ENCODE peak calls at places on chromosomes 7 and 10, in six cellular contexts. U is fibroblast of lung, G is GM23248, F is IMR-90, V is keratinocyte, A is HCT116. S is an unnamed sample.
A peak's percentile ranks its signal among the peaks of the same experiment; 100 is the strongest.

GRCh38 chr7:22589641-22590141 is 89.7 kb upstream of the STEAP1B start:
- DNase-seq in U (peak; percentile 94), G (no peak), F (peak; percentile 81), V (no peak), A (no peak), S (peak; percentile 58)

GRCh38 chr10:73232887-73233286 is 14.2 kb downstream of the DNAJC9 start:
- DNase-seq in U (no peak), G (no peak), F (no peak), V (no peak), A (no peak), S (no peak)

GRCh38 chr7:4911111-4911828 is 27.8 kb upstream of the RADIL start:
- DNase-seq in U (no peak), G (no peak), F (no peak), V (no peak), A (no peak), S (no peak)

GRCh38 chr10:116771101-116771705 is 28.8 kb upstream of the HSPA12A start:
- DNase-seq in U (peak; percentile 81), G (peak; percentile 99), F (peak; percentile 95), V (no peak), A (no peak), S (no peak)

GRCh38 chr7:77771901-77772300 is 26.3 kb downstream of the TMEM60 start:
- DNase-seq in U (no peak), G (peak; percentile 26), F (no peak), V (no peak), A (no peak), S (no peak)

GRCh38 chr7:111210996-111211395 is 120.1 kb downstream of the LRRN3 start:
- DNase-seq in U (peak; percentile 62), G (peak; percentile 51), F (peak; percentile 75), V (no peak), A (no peak), S (no peak)

GRCh38 chr10:11646450-11646849 is 35.0 kb upstream of the USP6NL start:
- DNase-seq in U (no peak), G (no peak), F (no peak), V (no peak), A (no peak), S (no peak)

GRCh38 chr10:102610499-102610898 is 33.8 kb upstream of the TRIM8 start:
- DNase-seq in U (no peak), G (peak; percentile 33), F (no peak), V (no peak), A (no peak), S (no peak)

GRCh38 chr7:23523486-23524075 is 8.2 kb downstream of the TRA2A start:
- DNase-seq in U (no peak), G (no peak), F (no peak), V (no peak), A (no peak), S (no peak)

GRCh38 chr7:116810267-116811116 is 51.9 kb upstream of the CAPZA2 start:
- DNase-seq in U (no peak), G (peak; percentile 72), F (no peak), V (no peak), A (no peak), S (no peak)
- H3K9ac ChIP-seq in U (no peak overlapping the region), G (peak overlapping the region; percentile 31), F (no peak overlapping the region), V (no peak overlapping the region), A (no peak overlapping the region), S (no peak overlapping the region)

DNA sequence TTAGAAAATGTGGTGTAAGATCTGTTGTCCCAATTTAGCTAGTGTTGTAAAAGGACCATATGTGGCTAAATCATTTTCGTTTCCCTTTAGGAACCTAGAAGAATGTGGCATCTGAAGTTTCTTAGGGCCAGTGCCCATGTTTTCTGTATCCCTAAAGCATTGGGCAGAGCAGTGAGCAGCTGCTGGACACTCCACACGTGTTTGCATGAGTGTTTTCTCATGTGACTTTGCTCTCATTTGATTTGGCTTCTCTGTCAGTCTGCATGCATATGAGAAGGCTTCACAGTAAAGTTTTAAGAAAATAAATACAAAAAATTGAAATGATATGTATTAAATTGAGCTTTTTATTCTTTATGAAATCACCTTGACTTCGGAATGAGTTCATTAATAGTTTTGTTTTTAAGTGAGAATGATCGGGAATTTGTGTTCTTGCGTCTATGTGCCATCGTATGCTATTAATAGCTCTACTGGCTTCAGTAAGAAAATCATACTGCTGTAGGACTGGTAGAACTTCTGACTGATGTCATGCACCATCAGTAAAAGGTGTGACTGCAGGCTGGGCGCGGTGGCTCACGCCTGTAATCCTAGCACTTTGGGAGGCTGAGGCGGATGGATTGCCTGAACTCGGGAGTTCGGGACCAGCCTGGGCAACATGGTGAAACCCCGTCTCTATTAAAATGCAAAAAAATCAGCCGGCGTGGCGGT is 61.3 kb downstream of the RBM33 start:
- DNase-seq in U (no peak), G (no peak), F (no peak), V (no peak), A (no peak), S (no peak)
- H3K36me3 ChIP-seq in U (peaks cover 2% of the 10 kb centered on the region), G (peaks cover 53% of the 10 kb centered on the region), F (peaks cover 37% of the 10 kb centered on the region), V (peaks cover 27% of the 10 kb centered on the region), A (peaks cover 15% of the 10 kb centered on the region), S (peaks cover 68% of the 10 kb centered on the region)

GRCh38 chr10:120951288-120951687 is 100.1 kb downstream of the WDR11 start:
- DNase-seq in U (no peak), G (no peak), F (no peak), V (no peak), A (no peak), S (no peak)

GRCh38 chr10:120948889-120949382 is 97.8 kb downstream of the WDR11 start:
- DNase-seq in U (peak; percentile 61), G (peak; percentile 89), F (peak; percentile 55), V (no peak), A (peak; percentile 48), S (peak; percentile 68)

GRCh38 chr10:120946497-120946896 is 95.3 kb downstream of the WDR11 start:
- DNase-seq in U (no peak), G (no peak), F (no peak), V (no peak), A (no peak), S (no peak)

GRCh38 chr10:120950103-120950561 is 99.0 kb downstream of the WDR11 start:
- DNase-seq in U (peak; percentile 39), G (peak; percentile 40), F (peak; percentile 5), V (no peak), A (no peak), S (no peak)

DNA sequence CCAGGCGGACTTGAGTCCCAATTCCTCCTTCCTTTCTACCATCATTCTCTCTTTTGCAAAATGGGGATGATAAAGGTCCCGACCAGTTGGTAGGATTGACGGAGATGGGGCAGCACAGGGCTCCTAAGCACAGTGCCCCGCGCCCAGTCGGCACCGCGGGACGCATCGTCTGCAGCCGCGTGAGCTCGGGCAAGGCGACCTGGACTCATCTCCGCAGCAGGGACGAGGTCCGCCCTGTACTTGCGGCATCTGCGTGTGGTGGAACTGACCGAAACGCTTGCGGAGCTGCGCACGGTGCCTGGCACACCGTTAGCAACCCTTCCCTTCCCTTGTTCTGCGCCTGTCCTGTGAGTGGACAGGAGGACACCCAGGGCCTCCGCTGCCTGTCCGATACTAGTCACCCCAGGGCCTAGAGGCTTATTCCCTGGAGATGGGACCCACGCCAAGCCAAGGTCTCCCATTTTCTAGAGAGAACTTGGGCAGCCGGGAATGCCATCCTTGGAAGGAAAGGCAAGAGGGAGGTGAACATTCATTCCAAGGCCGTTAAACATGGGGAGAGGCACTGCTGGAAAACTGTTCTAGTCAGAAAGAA is 98.4 kb downstream of the WDR11 start:
- DNase-seq in U (peak; percentile 2), G (peak; percentile 22), F (no peak), V (no peak), A (no peak), S (no peak)
- H3K4me3 ChIP-seq in U (peak overlapping the region; percentile 34), G (peak overlapping the region; percentile 74), F (peak overlapping the region; percentile 31), V (no peak overlapping the region), A (no peak overlapping the region), S (peak overlapping the region; percentile 56)

DNA sequence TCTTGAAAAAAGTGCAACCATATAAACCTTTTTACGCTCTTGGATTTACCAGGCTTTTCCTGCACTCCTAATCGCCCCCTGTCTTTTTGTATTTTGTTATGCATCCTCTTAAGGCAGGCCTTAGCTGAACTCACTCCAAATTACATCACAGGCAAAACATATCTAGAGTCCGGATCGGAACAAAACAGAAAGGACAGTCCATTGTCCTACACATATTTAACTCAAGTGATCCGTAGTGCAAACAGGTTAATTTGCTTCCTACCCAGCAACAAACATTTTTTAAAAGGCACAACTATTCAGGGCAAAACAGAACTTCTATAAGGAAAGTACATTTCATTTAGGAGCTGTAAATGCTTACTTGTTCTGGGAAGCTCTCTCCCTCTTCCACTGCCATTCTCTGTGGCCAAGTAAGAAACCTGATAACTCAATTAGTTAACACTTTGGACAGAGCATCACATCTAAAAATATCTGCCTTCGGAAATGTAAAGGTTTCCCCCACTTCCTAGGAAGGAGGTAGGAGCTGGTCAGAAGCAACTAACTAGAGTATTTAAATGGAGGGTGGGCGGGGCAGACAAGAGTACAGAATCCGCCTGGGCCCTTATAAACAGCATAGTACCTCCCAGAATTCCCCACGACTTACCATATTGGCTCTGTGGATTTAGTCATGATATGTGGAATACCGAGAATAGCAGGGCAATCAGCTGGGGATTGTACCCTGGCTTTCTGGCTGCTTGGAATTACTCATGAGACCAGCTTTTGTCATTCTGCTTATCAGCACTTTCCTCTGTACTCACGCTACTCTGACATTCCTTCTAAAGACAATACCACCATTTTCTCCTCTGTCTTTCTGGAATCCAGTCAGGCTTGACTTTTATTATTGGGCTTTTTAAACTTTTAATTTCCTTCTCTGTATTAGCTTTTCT is 89.5 kb downstream of the ANK3 start:
- DNase-seq in U (peak; percentile 98), G (no peak), F (peak; percentile 52), V (no peak), A (no peak), S (peak; percentile 43)
- H3K9ac ChIP-seq in U (no peak overlapping the region), G (no peak overlapping the region), F (no peak overlapping the region), V (no peak overlapping the region), A (no peak overlapping the region), S (no peak overlapping the region)

GRCh38 chr10:29553732-29554260 is 81.0 kb downstream of the SVIL start:
- DNase-seq in U (no peak), G (no peak), F (no peak), V (no peak), A (no peak), S (no peak)
- H3K36me3 ChIP-seq in U (peaks cover 6% of the 10 kb centered on the region), G (no peaks in the 10 kb centered on the region), F (peaks cover 30% of the 10 kb centered on the region), V (peaks cover 16% of the 10 kb centered on the region), A (peaks cover 5% of the 10 kb centered on the region), S (peaks cover 40% of the 10 kb centered on the region)

GRCh38 chr10:113128450-113129105 is 178.5 kb downstream of the TCF7L2 start:
- DNase-seq in U (no peak), G (peak; percentile 57), F (no peak), V (no peak), A (no peak), S (no peak)

GRCh38 chr10:113129117-113129516 is 179.1 kb downstream of the TCF7L2 start:
- DNase-seq in U (no peak), G (no peak), F (no peak), V (no peak), A (no peak), S (no peak)

GRCh38 chr10:113126506-113127192 is 176.6 kb downstream of the TCF7L2 start:
- DNase-seq in U (peak; percentile 75), G (peak; percentile 95), F (peak; percentile 76), V (no peak), A (no peak), S (peak; percentile 49)

GRCh38 chr10:113131611-113132330 is 181.7 kb downstream of the TCF7L2 start:
- DNase-seq in U (peak; percentile 87), G (peak; percentile 93), F (peak; percentile 80), V (no peak), A (no peak), S (no peak)

GRCh38 chr10:113127285-113128283 is 177.5 kb downstream of the TCF7L2 start:
- DNase-seq in U (no peak), G (peak; percentile 67), F (no peak), V (no peak), A (no peak), S (no peak)
- H3K4me3 ChIP-seq in U (peak overlapping the region; percentile 26), G (peak overlapping the region; percentile 77), F (no peak overlapping the region), V (no peak overlapping the region), A (no peak overlapping the region), S (no peak overlapping the region)

GRCh38 chr7:2528481-2529095 is 9.0 kb downstream of the LFNG start:
- DNase-seq in U (no peak), G (no peak), F (no peak), V (no peak), A (no peak), S (no peak)
- H3K9ac ChIP-seq in U (no peak overlapping the region), G (no peak overlapping the region), F (no peak overlapping the region), V (no peak overlapping the region), A (no peak overlapping the region), S (peak overlapping the region; percentile 47)

S was measured in NT2/D1.